ENCODE peak calls at places on chromosomes 3 and 15, in five cellular contexts. One of them, this sample, is unnamed.

GRCh38 chr3:159586587-159587202 is 401.9 kb upstream of the IL12A start:
- DNase-seq in heart left ventricle: no peak
- DNase-seq in thyroid gland: peak; percentile 29
- DNase-seq in breast epithelium: no peak
- DNase-seq in transverse colon: no peak
- DNase-seq in this sample: peak; percentile 7

GRCh38 chr15:57972801-57973311 is 92.7 kb downstream of the ALDH1A2 start:
- DNase-seq in heart left ventricle: no peak
- DNase-seq in thyroid gland: no peak
- DNase-seq in breast epithelium: no peak
- DNase-seq in transverse colon: no peak
- DNase-seq in this sample: no peak

GRCh38 chr3:35078780-35079179 is 560.5 kb upstream of the ARPP21 start:
- DNase-seq in heart left ventricle: no peak
- DNase-seq in thyroid gland: no peak
- DNase-seq in breast epithelium: no peak
- DNase-seq in transverse colon: no peak
- DNase-seq in this sample: no peak

GRCh38 chr3:172448661-172449467 is 608 bp upstream of the GHSR start:
- DNase-seq in heart left ventricle: no peak
- DNase-seq in thyroid gland: no peak
- DNase-seq in breast epithelium: no peak
- DNase-seq in transverse colon: no peak
- DNase-seq in this sample: no peak

GRCh38 chr3:42960282-42960681 is 18.8 kb upstream of the GASK1A start:
- DNase-seq in heart left ventricle: no peak
- DNase-seq in thyroid gland: no peak
- DNase-seq in breast epithelium: no peak
- DNase-seq in transverse colon: no peak
- DNase-seq in this sample: no peak

GRCh38 chr15:74272812-74273211 is 36.7 kb downstream of the CCDC33 start:
- DNase-seq in heart left ventricle: no peak
- DNase-seq in thyroid gland: no peak
- DNase-seq in breast epithelium: no peak
- DNase-seq in transverse colon: no peak
- DNase-seq in this sample: no peak

GRCh38 chr3:110479676-110480075 is 591.9 kb upstream of the NECTIN3 start:
- DNase-seq in heart left ventricle: no peak
- DNase-seq in thyroid gland: no peak
- DNase-seq in breast epithelium: no peak
- DNase-seq in transverse colon: no peak
- DNase-seq in this sample: no peak

GRCh38 chr15:93288718-93289117 is 199.7 kb upstream of the RGMA start:
- DNase-seq in heart left ventricle: no peak
- DNase-seq in thyroid gland: no peak
- DNase-seq in breast epithelium: no peak
- DNase-seq in transverse colon: no peak
- DNase-seq in this sample: no peak

GRCh38 chr15:41661529-41662225 is 1.5 kb downstream of the MGA start:
- DNase-seq in heart left ventricle: peak; percentile 77
- DNase-seq in thyroid gland: peak; percentile 79
- DNase-seq in breast epithelium: peak; percentile 62
- DNase-seq in transverse colon: peak; percentile 79
- DNase-seq in this sample: peak; percentile 92

GRCh38 chr3:133742351-133743091 is 3.7 kb upstream of the TF start:
- DNase-seq in heart left ventricle: no peak
- DNase-seq in thyroid gland: peak; percentile 26
- DNase-seq in breast epithelium: no peak
- DNase-seq in transverse colon: no peak
- DNase-seq in this sample: no peak

GRCh38 chr3:176554264-176554663 is 643.0 kb downstream of the TBL1XR1 start:
- DNase-seq in heart left ventricle: no peak
- DNase-seq in thyroid gland: no peak
- DNase-seq in breast epithelium: no peak
- DNase-seq in transverse colon: no peak
- DNase-seq in this sample: no peak

GRCh38 chr15:70318996-70319465 is 221.3 kb upstream of the TLE3 start:
- DNase-seq in heart left ventricle: no peak
- DNase-seq in thyroid gland: no peak
- DNase-seq in breast epithelium: no peak
- DNase-seq in transverse colon: peak; percentile 46
- DNase-seq in this sample: no peak
- H3K4me1 ChIP-seq in heart left ventricle: no peaks in the 10 kb centered on the region
- H3K4me1 ChIP-seq in thyroid gland: peaks cover 32% of the 10 kb centered on the region
- H3K4me1 ChIP-seq in breast epithelium: peaks cover 15% of the 10 kb centered on the region
- H3K4me1 ChIP-seq in transverse colon: peaks cover 26% of the 10 kb centered on the region
- H3K4me1 ChIP-seq in this sample: peaks cover 45% of the 10 kb centered on the region

GRCh38 chr15:66588537-66588936 is 22.7 kb upstream of the LCTL start:
- DNase-seq in heart left ventricle: no peak
- DNase-seq in thyroid gland: no peak
- DNase-seq in breast epithelium: no peak
- DNase-seq in transverse colon: no peak
- DNase-seq in this sample: no peak
- TF ChIP-seq POLR2A in heart left ventricle: no peak
- TF ChIP-seq POLR2A in thyroid gland: no peak
- TF ChIP-seq POLR2A in breast epithelium: no peak
- TF ChIP-seq POLR2A in transverse colon: no peak
- TF ChIP-seq POLR2A in this sample: no peak

DNA sequence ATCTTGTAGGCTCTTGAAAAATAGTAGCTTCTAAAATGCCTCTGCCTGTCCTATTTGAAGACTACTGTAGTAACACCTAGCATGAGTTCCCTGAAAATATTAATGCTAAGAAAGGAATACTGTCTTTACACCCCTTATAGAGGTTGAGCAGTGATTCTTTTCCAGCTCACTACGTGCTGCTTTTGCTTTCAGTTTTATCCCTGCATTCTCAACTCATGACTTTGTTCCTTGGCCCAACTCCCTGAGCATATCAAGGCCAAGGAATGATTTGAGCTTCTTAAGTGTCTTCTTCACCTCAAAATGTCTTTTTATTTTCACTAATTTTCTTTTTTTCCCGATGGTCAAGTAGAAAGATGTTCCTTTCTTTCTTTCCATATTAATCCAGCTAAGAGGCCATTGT is 16.5 kb upstream of the P2RY13 start:
- DNase-seq in heart left ventricle: no peak
- DNase-seq in thyroid gland: no peak
- DNase-seq in breast epithelium: no peak
- DNase-seq in transverse colon: peak; percentile 9
- DNase-seq in this sample: peak; percentile 18
- H3K4me3 ChIP-seq in heart left ventricle: no peak overlapping the region
- H3K4me3 ChIP-seq in thyroid gland: no peak overlapping the region
- H3K4me3 ChIP-seq in breast epithelium: peak overlapping the region; percentile 30
- H3K4me3 ChIP-seq in transverse colon: no peak overlapping the region
- H3K4me3 ChIP-seq in this sample: no peak overlapping the region

GRCh38 chr3:195131149-195131548 is 139.8 kb downstream of the XXYLT1 start:
- DNase-seq in heart left ventricle: no peak
- DNase-seq in thyroid gland: no peak
- DNase-seq in breast epithelium: no peak
- DNase-seq in transverse colon: no peak
- DNase-seq in this sample: no peak

GRCh38 chr3:195128255-195129071 is 142.5 kb downstream of the XXYLT1 start:
- DNase-seq in heart left ventricle: no peak
- DNase-seq in thyroid gland: no peak
- DNase-seq in breast epithelium: no peak
- DNase-seq in transverse colon: no peak
- DNase-seq in this sample: no peak

GRCh38 chr3:195133462-195133861 is 137.5 kb downstream of the XXYLT1 start:
- DNase-seq in heart left ventricle: no peak
- DNase-seq in thyroid gland: no peak
- DNase-seq in breast epithelium: no peak
- DNase-seq in transverse colon: peak; percentile 60
- DNase-seq in this sample: no peak

GRCh38 chr3:195129072-195129643 is 141.8 kb downstream of the XXYLT1 start:
- DNase-seq in heart left ventricle: no peak
- DNase-seq in thyroid gland: no peak
- DNase-seq in breast epithelium: no peak
- DNase-seq in transverse colon: no peak
- DNase-seq in this sample: no peak

DNA sequence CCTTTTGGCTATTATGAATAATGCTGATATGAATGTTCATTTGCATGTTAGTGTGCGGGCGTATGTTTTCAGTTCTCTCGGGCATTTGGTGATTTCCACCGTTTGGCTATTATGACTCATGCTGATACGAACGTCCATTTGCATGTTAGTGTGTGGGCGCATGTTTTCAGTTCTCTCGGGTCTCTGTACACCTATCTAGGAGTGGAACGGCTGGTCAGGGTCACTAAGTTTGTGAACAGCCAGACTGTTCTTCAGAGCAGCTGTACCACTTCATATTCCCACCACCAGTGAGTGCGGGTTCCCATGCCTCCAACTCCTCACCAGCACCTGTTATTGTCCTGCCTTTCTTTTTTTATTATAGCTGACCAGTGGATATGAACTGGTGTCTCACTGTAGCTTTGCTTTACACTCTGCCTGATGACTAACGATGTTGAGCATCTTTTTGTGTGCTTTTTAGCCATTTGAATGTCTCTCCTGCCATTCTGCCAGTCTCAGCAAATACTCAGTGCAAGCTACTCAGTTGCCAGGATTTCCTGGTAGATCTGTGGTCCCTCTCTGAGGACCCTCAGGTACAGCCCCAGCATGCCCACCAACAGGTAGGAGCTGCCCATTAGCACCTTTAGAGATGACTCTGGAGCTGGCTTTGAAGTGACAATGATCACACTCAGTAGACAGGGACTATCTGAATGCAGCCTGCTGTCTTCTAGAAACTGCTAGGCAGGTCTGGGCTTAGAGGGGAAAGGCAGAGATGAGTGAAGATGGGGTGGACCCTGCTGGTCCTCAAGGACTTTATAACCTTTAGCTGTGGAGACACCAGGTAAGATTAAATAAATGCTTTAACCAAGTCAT is 141.1 kb downstream of the XXYLT1 start:
- DNase-seq in heart left ventricle: no peak
- DNase-seq in thyroid gland: no peak
- DNase-seq in breast epithelium: no peak
- DNase-seq in transverse colon: no peak
- DNase-seq in this sample: no peak
- H3K4me1 ChIP-seq in heart left ventricle: peaks cover 6% of the 10 kb centered on the region
- H3K4me1 ChIP-seq in thyroid gland: peaks cover 3% of the 10 kb centered on the region
- H3K4me1 ChIP-seq in breast epithelium: no peaks in the 10 kb centered on the region
- H3K4me1 ChIP-seq in transverse colon: no peaks in the 10 kb centered on the region
- H3K4me1 ChIP-seq in this sample: no peaks in the 10 kb centered on the region

GRCh38 chr3:115783938-115784738 is 160.8 kb downstream of the GAP43 start:
- DNase-seq in heart left ventricle: peak; percentile 93
- DNase-seq in thyroid gland: peak; percentile 98
- DNase-seq in breast epithelium: peak; percentile 84
- DNase-seq in transverse colon: peak; percentile 93
- DNase-seq in this sample: peak; percentile 95
- TF ChIP-seq POLR2A in heart left ventricle: no peak
- TF ChIP-seq POLR2A in thyroid gland: peak; percentile 77
- TF ChIP-seq POLR2A in breast epithelium: no peak
- TF ChIP-seq POLR2A in transverse colon: peak; percentile 70
- TF ChIP-seq POLR2A in this sample: peak; percentile 66

GRCh38 chr3:86991840-86992430 is 986 bp upstream of the VGLL3 start:
- DNase-seq in heart left ventricle: no peak
- DNase-seq in thyroid gland: no peak
- DNase-seq in breast epithelium: no peak
- DNase-seq in transverse colon: no peak
- DNase-seq in this sample: no peak
- H3K4me3 ChIP-seq in heart left ventricle: peak overlapping the region; percentile 55
- H3K4me3 ChIP-seq in thyroid gland: no peak overlapping the region
- H3K4me3 ChIP-seq in breast epithelium: peak overlapping the region; percentile 67
- H3K4me3 ChIP-seq in transverse colon: peak overlapping the region; percentile 55
- H3K4me3 ChIP-seq in this sample: no peak overlapping the region

GRCh38 chr3:191441687-191442086 is 19.3 kb upstream of the PYDC2 start:
- DNase-seq in heart left ventricle: no peak
- DNase-seq in thyroid gland: no peak
- DNase-seq in breast epithelium: no peak
- DNase-seq in transverse colon: no peak
- DNase-seq in this sample: no peak

GRCh38 chr3:191435981-191436380 is 25.0 kb upstream of the PYDC2 start:
- DNase-seq in heart left ventricle: no peak
- DNase-seq in thyroid gland: no peak
- DNase-seq in breast epithelium: no peak
- DNase-seq in transverse colon: no peak
- DNase-seq in this sample: no peak

GRCh38 chr3:191440532-191440931 is 20.4 kb upstream of the PYDC2 start:
- DNase-seq in heart left ventricle: no peak
- DNase-seq in thyroid gland: no peak
- DNase-seq in breast epithelium: no peak
- DNase-seq in transverse colon: no peak
- DNase-seq in this sample: no peak

GRCh38 chr3:191434036-191434435 is 26.9 kb upstream of the PYDC2 start:
- DNase-seq in heart left ventricle: no peak
- DNase-seq in thyroid gland: no peak
- DNase-seq in breast epithelium: no peak
- DNase-seq in transverse colon: no peak
- DNase-seq in this sample: no peak

DNA sequence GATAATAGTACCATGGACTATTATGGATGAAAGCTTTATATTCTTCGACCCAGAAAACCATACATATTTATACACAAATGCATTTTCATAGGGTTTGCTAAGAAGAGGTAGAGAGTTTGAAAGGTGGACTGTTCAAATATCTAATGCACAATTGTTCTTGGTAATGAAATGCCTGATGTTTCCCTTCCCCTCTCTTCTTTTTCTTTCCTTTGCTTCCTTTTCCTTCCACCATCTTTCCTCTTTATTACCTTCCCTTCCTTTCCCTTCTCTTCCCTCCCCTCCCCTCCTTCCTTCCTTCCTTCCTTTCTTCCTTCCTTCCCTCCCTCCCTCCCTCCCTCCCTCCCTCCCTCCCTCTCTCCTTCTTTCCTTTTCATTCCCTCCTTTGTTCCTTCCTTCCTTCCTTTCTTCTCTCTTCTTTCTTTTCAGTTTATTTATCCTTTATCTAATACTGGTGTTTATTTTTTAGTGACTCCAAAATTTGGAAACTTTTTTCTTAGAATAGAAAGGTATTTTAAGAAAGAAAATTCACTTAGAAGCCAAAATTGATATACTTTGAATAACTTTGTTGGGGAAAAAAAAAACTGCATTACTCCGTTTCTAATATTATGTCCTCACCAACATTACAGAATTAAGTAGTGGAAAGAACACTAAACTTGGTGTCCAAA is 22.7 kb upstream of the PYDC2 start:
- DNase-seq in heart left ventricle: no peak
- DNase-seq in thyroid gland: no peak
- DNase-seq in breast epithelium: no peak
- DNase-seq in transverse colon: no peak
- DNase-seq in this sample: no peak
- H3K4me1 ChIP-seq in heart left ventricle: no peaks in the 10 kb centered on the region
- H3K4me1 ChIP-seq in thyroid gland: no peaks in the 10 kb centered on the region
- H3K4me1 ChIP-seq in breast epithelium: no peaks in the 10 kb centered on the region
- H3K4me1 ChIP-seq in transverse colon: no peaks in the 10 kb centered on the region
- H3K4me1 ChIP-seq in this sample: no peaks in the 10 kb centered on the region

This sample was measured in adrenal gland.